ENCODE peak calls at places on chromosomes 16 and 17, in seven cellular contexts. X is heart right ventricle, V is cardiac muscle cell, W is mesendoderm, B is adrenal gland, G is hepatocyte, O is epithelial cell of proximal tubule. T is an unnamed sample.
A peak's percentile ranks its signal among the peaks of the same experiment; 100 is the strongest.

GRCh38 chr17:61354895-61355294 is 44.7 kb upstream of the TBX2 start:
- DNase-seq in X (no peak), V (peak; percentile 45), W (peak; percentile 54), B (no peak), G (no peak), O (no peak), T (no peak)

GRCh38 chr16:80654094-80654862 is 113.5 kb downstream of the DYNLRB2 start:
- DNase-seq in X (no peak), V (no peak), W (no peak), B (no peak), G (no peak), O (no peak), T (no peak)

GRCh38 chr17:80361495-80362220 is 53.3 kb upstream of the ENDOV start:
- DNase-seq in X (no peak), V (peak; percentile 35), W (peak; percentile 51), B (no peak), G (no peak), O (no peak), T (no peak)

GRCh38 chr17:28004344-28004743 is 38.1 kb upstream of the NLK start:
- DNase-seq in X (no peak), V (no peak), W (no peak), B (no peak), G (no peak), O (no peak), T (no peak)

GRCh38 chr16:26334218-26335111 is 642.7 kb downstream of the HS3ST4 start:
- DNase-seq in X (no peak), V (no peak), W (no peak), B (no peak), G (no peak), O (no peak), T (no peak)

GRCh38 chr17:77706938-77707337 is 251.6 kb upstream of the TNRC6C start:
- DNase-seq in X (no peak), V (no peak), W (no peak), B (no peak), G (no peak), O (no peak), T (no peak)

GRCh38 chr17:80789356-80789902 is 202.2 kb upstream of the CHMP6 start:
- DNase-seq in X (no peak), V (no peak), W (no peak), B (peak; percentile 75), G (peak; percentile 33), O (peak; percentile 46), T (peak; percentile 65)

GRCh38 chr17:9252525-9252924 is 231.2 kb downstream of the NTN1 start:
- DNase-seq in X (no peak), V (no peak), W (no peak), B (no peak), G (no peak), O (no peak), T (no peak)

GRCh38 chr17:76166168-76166567 is 25.1 kb upstream of the FOXJ1 start:
- DNase-seq in X (no peak), V (no peak), W (no peak), B (no peak), G (no peak), O (no peak), T (no peak)

GRCh38 chr16:19588661-19589060 is 33.2 kb downstream of the VPS35L start:
- DNase-seq in X (no peak), V (peak; percentile 72), W (no peak), B (no peak), G (no peak), O (no peak), T (no peak)

GRCh38 chr16:68754117-68754792 is 17.2 kb downstream of the CDH1 start:
- DNase-seq in X (no peak), V (no peak), W (no peak), B (no peak), G (no peak), O (no peak), T (no peak)

GRCh38 chr17:77459018-77459755 is 318.4 kb downstream of the SEC14L1 start:
- DNase-seq in X (no peak), V (no peak), W (no peak), B (no peak), G (no peak), O (no peak), T (no peak)

GRCh38 chr17:74460996-74461395 is 5.4 kb upstream of the CD300A start:
- DNase-seq in X (no peak), V (no peak), W (no peak), B (no peak), G (no peak), O (no peak), T (no peak)

GRCh38 chr16:2968368-2968737 is 795 bp upstream of the PAQR4 start:
- DNase-seq in X (no peak), V (no peak), W (no peak), B (no peak), G (no peak), O (no peak), T (no peak)

GRCh38 chr16:2966803-2967184 is 2.4 kb upstream of the PAQR4 start:
- DNase-seq in X (no peak), V (no peak), W (no peak), B (no peak), G (no peak), O (no peak), T (no peak)

GRCh38 chr16:2966043-2966802 is 2.1 kb downstream of the KREMEN2 start:
- DNase-seq in X (no peak), V (no peak), W (no peak), B (no peak), G (no peak), O (no peak), T (no peak)

GRCh38 chr16:2967721-2968161 is 1.4 kb upstream of the PAQR4 start:
- DNase-seq in X (no peak), V (no peak), W (no peak), B (no peak), G (no peak), O (no peak), T (no peak)

DNA sequence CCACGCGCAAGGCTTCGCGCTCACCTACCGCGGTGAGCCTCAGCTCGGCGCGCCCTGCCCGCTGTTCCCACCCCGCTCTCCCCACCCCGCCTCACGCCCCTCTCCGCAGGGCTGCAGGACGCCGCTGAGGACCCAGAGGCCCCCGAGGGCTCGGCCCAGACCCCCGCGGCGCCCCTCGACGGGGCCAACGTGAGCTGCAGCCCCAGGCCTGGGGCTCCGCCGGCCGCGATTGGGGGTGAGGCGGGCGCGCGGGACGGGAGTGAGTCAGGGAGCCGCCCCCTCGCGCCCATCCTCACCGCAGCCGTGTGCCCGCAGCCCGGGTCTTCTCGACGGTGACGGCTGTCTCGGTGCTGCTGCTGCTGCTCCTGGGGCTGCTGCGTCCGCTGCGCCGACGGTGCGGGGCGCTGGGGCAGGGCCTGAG is 1.9 kb upstream of the PAQR4 start:
- DNase-seq in X (no peak), V (no peak), W (no peak), B (no peak), G (no peak), O (no peak), T (no peak)
- H3K4me3 ChIP-seq in X (no peak overlapping the region), V (no peak overlapping the region), W (no peak overlapping the region), B (no peak overlapping the region), G (no peak overlapping the region), O (no peak overlapping the region), T (no peak overlapping the region)

DNA sequence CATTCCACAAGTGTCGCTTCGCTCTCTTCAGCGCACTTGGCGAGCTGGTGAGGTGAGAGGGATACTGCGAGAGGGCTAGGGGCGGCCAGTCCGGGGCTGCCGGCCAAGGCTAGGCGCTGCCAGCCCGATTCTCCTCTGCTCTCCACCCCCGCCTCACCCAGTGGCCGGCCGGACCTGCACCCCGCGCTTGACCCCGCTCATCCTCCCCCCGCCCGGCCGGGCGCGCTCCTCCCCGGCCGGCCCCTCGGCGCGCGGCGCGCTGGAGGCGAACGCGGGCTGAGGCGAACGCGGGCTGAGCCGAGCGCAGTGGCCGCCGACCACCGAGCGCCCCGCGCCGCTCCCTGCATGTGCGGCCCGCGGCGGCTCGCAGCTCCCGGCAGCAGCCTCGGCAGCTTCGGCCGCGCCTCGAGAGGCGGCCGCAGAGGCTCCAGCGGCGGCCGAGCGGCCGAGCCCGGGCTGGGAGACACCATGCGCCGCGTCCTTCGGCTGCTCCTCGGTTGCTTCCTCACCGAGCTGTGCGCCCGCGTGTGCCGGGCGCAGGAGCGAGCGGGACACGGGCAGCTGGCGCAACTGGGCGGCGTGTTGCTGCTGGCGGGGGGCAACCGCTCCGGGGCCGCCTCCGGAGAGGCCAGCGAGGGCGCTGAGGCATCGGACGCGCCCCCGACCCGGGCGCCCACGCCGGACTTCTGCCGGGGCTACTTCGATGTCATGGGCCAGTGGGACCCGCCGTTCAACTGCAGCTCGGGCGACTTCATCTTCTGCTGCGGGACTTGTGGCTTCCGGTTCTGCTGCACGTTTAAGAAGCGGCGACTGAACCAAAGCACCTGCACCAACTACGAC is at the start of gene SHISA9:
- DNase-seq in X (no peak), V (peak; percentile 45), W (peak; percentile 42), B (no peak), G (peak; percentile 41), O (no peak), T (no peak)
- H3K4me3 ChIP-seq in X (no peak within 1 kb of the TSS), V (peak within 1 kb of the TSS; percentile 29), W (peak within 1 kb of the TSS; percentile 81), B (no peak within 1 kb of the TSS), G (peak within 1 kb of the TSS; percentile 13), O (peak within 1 kb of the TSS; percentile 88), T (no peak within 1 kb of the TSS)

GRCh38 chr17:51259574-51260236 is at the start of gene MBTD1:
- DNase-seq in X (peak; percentile 95), V (peak; percentile 97), W (peak; percentile 99), B (peak; percentile 97), G (peak; percentile 97), O (peak; percentile 88), T (peak; percentile 66)

GRCh38 chr17:51258756-51259573 is 884 bp downstream of the MBTD1 start:
- DNase-seq in X (peak; percentile 21), V (peak; percentile 59), W (peak; percentile 58), B (peak; percentile 52), G (peak; percentile 56), O (no peak), T (no peak)

GRCh38 chr17:51257150-51258081 is 2.4 kb downstream of the MBTD1 start:
- DNase-seq in X (no peak), V (no peak), W (no peak), B (no peak), G (no peak), O (no peak), T (no peak)

GRCh38 chr17:51256101-51256500 is 3.7 kb downstream of the MBTD1 start:
- DNase-seq in X (no peak), V (no peak), W (no peak), B (no peak), G (peak; percentile 5), O (no peak), T (no peak)

DNA sequence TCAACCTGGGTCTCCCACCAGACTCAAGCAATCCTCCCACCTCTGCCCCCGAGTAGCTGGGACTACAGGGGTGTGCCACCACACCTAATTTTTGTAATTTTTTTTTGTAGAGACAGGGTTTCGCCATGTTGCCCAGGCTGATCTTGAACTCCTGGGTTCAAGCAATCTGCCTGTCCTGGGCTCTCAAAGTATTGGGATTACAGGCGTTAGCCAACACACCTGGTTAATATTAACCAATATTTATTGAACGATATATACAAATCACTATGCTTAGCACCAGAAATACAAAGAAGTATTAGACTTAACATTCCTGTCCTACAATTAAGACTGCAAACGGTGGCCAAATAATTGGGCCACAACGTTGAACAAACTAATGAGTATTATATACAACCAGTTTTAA is 4.2 kb downstream of the MBTD1 start:
- DNase-seq in X (no peak), V (no peak), W (no peak), B (no peak), G (no peak), O (no peak), T (no peak)
- H3K4me3 ChIP-seq in X (no peak overlapping the region), V (no peak overlapping the region), W (no peak overlapping the region), B (no peak overlapping the region), G (no peak overlapping the region), O (no peak overlapping the region), T (no peak overlapping the region)

DNA sequence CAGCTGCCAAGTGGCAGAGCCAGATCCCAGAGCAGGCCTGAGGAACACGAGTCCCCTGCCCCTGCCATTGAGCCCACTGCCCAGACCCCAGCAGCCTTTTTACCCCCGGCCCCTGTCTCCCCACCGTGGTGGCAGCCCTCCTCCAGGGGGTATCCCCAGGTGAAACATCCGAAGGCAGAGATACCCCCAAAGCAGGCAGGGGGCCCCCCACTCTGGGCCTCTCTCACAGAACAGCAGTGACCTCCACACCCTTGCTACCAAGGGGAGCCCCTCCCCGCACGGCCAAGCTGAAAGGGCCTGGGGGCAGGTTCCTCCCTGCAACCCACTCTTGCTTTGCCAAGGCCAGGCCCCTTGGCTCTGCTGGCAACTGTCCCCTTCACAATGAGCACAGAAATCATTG is 142.2 kb downstream of the ENGASE start:
- DNase-seq in X (no peak), V (no peak), W (no peak), B (no peak), G (no peak), O (no peak), T (no peak)
- H3K4me3 ChIP-seq in X (no peak overlapping the region), V (no peak overlapping the region), W (no peak overlapping the region), B (no peak overlapping the region), G (no peak overlapping the region), O (no peak overlapping the region), T (no peak overlapping the region)

T was measured in BJ.